ENCODE peak calls at places on chromosomes 1 and 21, in six cellular contexts. I is H1, M is GM12878, E is HepG2, C is K562, Y is SK-N-SH. U is an unnamed sample.

GRCh38 chr1:110916669-110917306 is 43.8 kb downstream of the CD53 start:
- DNase-seq in E (peak), I (no peak), Y (no peak), M (no peak), C (peak), U (peak)

GRCh38 chr1:21841852-21842466 is 29.9 kb downstream of the LDLRAD2 start:
- DNase-seq in E (no peak), Y (no peak), I (no peak), M (no peak), C (no peak), U (no peak)

GRCh38 chr1:180652791-180653190 is 21.0 kb downstream of the XPR1 start:
- DNase-seq in C (no peak), I (no peak), Y (no peak), E (no peak), M (no peak), U (no peak)

GRCh38 chr1:9825101-9826074 is 1.6 kb upstream of the CLSTN1 start:
- DNase-seq in E (peak), C (peak), M (peak), Y (no peak), I (peak), U (peak)

GRCh38 chr1:242245255-242245654 is 246.4 kb upstream of the MAP1LC3C start:
- DNase-seq in Y (no peak), I (no peak), E (no peak), M (no peak), C (no peak), U (peak)

GRCh38 chr1:166839600-166840308 is 479 bp downstream of the POGK start:
- DNase-seq in E (peak), M (no peak), I (no peak), C (peak), Y (peak), U (peak)

GRCh38 chr21:31335957-31336738 is 7.9 kb downstream of the TIAM1 start:
- DNase-seq in E (no peak), I (no peak), Y (no peak), M (no peak), C (no peak), U (no peak)

GRCh38 chr1:224733021-224733911 is 117.1 kb downstream of the CNIH3 start:
- DNase-seq in Y (peak), E (peak), I (no peak), M (peak), C (no peak), U (no peak)

GRCh38 chr1:84571150-84571535 is 3.1 kb downstream of the CTBS start:
- DNase-seq in Y (no peak), E (no peak), M (no peak), I (no peak), C (no peak), U (no peak)

GRCh38 chr1:170221031-170221430 is 75.3 kb downstream of the NTMT2 start:
- DNase-seq in Y (no peak), E (no peak), C (no peak), I (no peak), M (no peak), U (no peak)

GRCh38 chr1:200279810-200280411 is 129.9 kb downstream of the ZNF281 start:
- DNase-seq in M (no peak), Y (peak), I (peak), C (peak), E (peak), U (peak)

GRCh38 chr1:9628541-9629444 is 22.7 kb upstream of the PIK3CD start:
- DNase-seq in I (no peak), E (no peak), C (no peak), M (peak), Y (no peak), U (peak)

GRCh38 chr21:18155508-18156193 is 89.0 kb upstream of the CHODL start:
- DNase-seq in C (no peak), M (no peak), I (no peak), Y (no peak), E (no peak), U (no peak)

GRCh38 chr1:81224222-81224621 is 576.5 kb upstream of the ADGRL2 start:
- DNase-seq in C (no peak), E (no peak), I (no peak), M (no peak), Y (no peak), U (no peak)

GRCh38 chr1:231527586-231528174 is 789 bp upstream of the TSNAX start:
- DNase-seq in C (no peak), I (no peak), E (no peak), M (no peak), Y (no peak), U (no peak)

GRCh38 chr1:28156821-28157220 is 19.7 kb downstream of the PTAFR start:
- DNase-seq in I (no peak), E (no peak), Y (no peak), C (no peak), M (no peak), U (peak)

GRCh38 chr1:155002479-155003226 is at the start of gene ZBTB7B:
- DNase-seq in C (peak), I (no peak), E (no peak), M (no peak), Y (no peak), U (no peak)

GRCh38 chr1:109543283-109543987 is 3.8 kb downstream of the GPR61 start:
- DNase-seq in I (no peak), M (no peak), E (no peak), C (no peak), Y (no peak), U (no peak)

GRCh38 chr1:169809370-169810095 is 14.8 kb upstream of the METTL18 start:
- DNase-seq in Y (peak), C (peak), I (no peak), E (peak), M (no peak), U (peak)

GRCh38 chr1:230230948-230231738 is 164.1 kb downstream of the GALNT2 start:
- DNase-seq in C (no peak), Y (no peak), E (no peak), M (no peak), I (no peak), U (no peak)

GRCh38 chr1:163974120-163974519 is 584.9 kb upstream of the PBX1 start:
- DNase-seq in E (no peak), Y (no peak), M (no peak), C (no peak), I (no peak), U (no peak)
- TF ChIP-seq POLR2AphosphoS5 in E (no peak), Y (no peak), M (no peak), C (no peak), I (no peak), U (no peak)

GRCh38 chr1:7580923-7581753 is 190.0 kb upstream of the VAMP3 start:
- DNase-seq in C (no peak), Y (no peak), M (no peak), E (no peak), I (no peak), U (no peak)

GRCh38 chr1:7581754-7582264 is 189.3 kb upstream of the VAMP3 start:
- DNase-seq in C (no peak), E (no peak), M (no peak), I (no peak), Y (no peak), U (no peak)

GRCh38 chr1:7579016-7579415 is 192.1 kb upstream of the VAMP3 start:
- DNase-seq in I (no peak), Y (no peak), E (no peak), C (no peak), M (no peak), U (no peak)

GRCh38 chr1:7578206-7578605 is 192.9 kb upstream of the VAMP3 start:
- DNase-seq in E (no peak), Y (no peak), C (no peak), I (no peak), M (no peak), U (no peak)

GRCh38 chr1:7579831-7580804 is 191.0 kb upstream of the VAMP3 start:
- DNase-seq in M (no peak), I (no peak), C (no peak), E (no peak), Y (no peak), U (no peak)
- H3K27ac ChIP-seq in M (no peak), I (no peak), C (no peak), E (no peak), Y (no peak), U (no peak)

DNA sequence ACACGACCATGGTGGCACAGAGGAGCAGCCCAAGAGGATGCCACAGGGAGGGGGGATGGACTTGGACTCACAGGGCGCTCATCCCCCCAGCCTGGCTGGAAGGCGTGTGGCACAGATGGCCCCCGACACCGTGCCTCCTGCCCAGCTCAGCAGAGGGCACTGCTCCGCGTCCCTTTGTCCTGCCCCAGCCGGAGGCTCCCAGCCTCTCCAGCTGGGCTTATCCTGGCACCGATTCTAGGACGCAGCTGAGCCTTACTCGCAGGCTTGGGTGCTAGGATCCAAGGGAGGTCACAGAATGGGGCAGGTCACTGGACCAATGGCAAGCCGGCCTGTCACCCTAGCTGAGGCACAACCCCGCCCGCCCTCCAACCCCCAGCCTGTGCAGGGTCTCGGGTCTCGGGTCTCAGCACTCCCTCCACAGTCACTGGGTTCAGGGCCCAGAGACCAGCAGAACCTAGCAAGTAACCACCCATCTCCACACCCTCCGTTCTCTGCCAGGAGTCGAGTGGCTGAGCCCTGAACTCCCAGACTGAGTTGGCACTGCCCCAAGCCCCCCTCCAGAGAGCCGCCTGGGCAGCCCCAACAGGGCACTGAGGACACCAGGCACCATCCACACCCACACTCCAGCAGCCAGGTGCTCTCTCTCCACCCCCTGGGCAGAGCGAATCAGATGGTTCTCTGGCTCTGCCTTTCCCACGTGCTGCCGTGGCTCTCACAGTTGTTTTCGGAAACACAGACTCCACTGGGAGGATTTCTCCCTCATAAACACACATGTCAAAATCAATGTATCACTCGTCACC is 13.8 kb downstream of the WDR4 start:
- DNase-seq in C (no peak), Y (peak), I (no peak), M (no peak), E (no peak), U (no peak)
- TF ChIP-seq GABPA in C (no peak), Y (no peak), I (no peak), M (no peak), E (no peak), U (no peak)

GRCh38 chr1:211928993-211929637 is 98.6 kb upstream of the LPGAT1 start:
- DNase-seq in I (no peak), C (peak), E (peak), M (no peak), Y (no peak), U (peak)
- TF ChIP-seq POLR2AphosphoS5 in I (no peak), C (no peak), E (no peak), M (no peak), Y (no peak), U (peak)

GRCh38 chr1:20359451-20360330 is 69.0 kb downstream of the VWA5B1 start:
- DNase-seq in I (no peak), M (no peak), C (no peak), Y (no peak), E (no peak), U (no peak)
- H3K27ac ChIP-seq in I (no peak), M (no peak), C (no peak), Y (no peak), E (no peak), U (no peak)